ENCODE peak calls at places on chromosome 12, in eight cellular contexts. Z is NCI-H1436; N is sciatic nerve; C is nephron progenitor cell; J is T1000; A is left ventricle myocardium superior; V is activated CD4-positive, alpha-beta T cell treated with anti-CD3 and anti-CD28 coated beads for 24 hours; I is GM06990. U is an unnamed sample.

GRCh38 chr12:92543359-92543758 is 159.4 kb upstream of the PLEKHG7 start:
- DNase-seq in Z (no peak), V (no peak), A (no peak), N (no peak), J (no peak), I (no peak), C (no peak), U (peak)

GRCh38 chr12:95248604-95249355 is 31.2 kb downstream of the VEZT start:
- DNase-seq in I (no peak), V (no peak), A (no peak), Z (no peak), J (no peak), C (no peak), N (no peak), U (no peak)

GRCh38 chr12:31246470-31246850 is 79.5 kb downstream of the SINHCAF start:
- DNase-seq in N (no peak), A (no peak), I (no peak), Z (no peak), J (no peak), C (no peak), V (no peak), U (peak)

GRCh38 chr12:46872135-46872534 is 46.3 kb upstream of the SLC38A4 start:
- DNase-seq in V (no peak), N (no peak), C (no peak), Z (no peak), A (no peak), J (no peak), I (no peak), U (no peak)

GRCh38 chr12:53267309-53268008 is 640 bp upstream of the ESPL1 start:
- DNase-seq in J (no peak), C (no peak), I (no peak), Z (no peak), A (no peak), V (peak), N (no peak), U (no peak)

GRCh38 chr12:119695034-119695433 is 27.1 kb downstream of the PRKAB1 start:
- DNase-seq in V (no peak), C (no peak), I (no peak), J (no peak), A (no peak), Z (no peak), N (no peak), U (no peak)

GRCh38 chr12:121238604-121239334 is 28.8 kb downstream of the P2RX4 start:
- DNase-seq in Z (peak), J (no peak), C (no peak), V (no peak), I (no peak), N (no peak), A (no peak), U (no peak)

GRCh38 chr12:17609152-17609551 is 480.8 kb downstream of the RERGL start:
- DNase-seq in J (peak), C (no peak), N (no peak), A (no peak), V (no peak), I (no peak), Z (peak), U (no peak)

GRCh38 chr12:113227169-113227568 is 5.9 kb downstream of the TPCN1 start:
- DNase-seq in N (no peak), I (no peak), A (peak), J (no peak), C (no peak), V (no peak), Z (no peak), U (no peak)

GRCh38 chr12:111064982-111065381 is 144.6 kb upstream of the MYL2 start:
- DNase-seq in J (no peak), V (no peak), A (no peak), Z (no peak), N (no peak), C (no peak), I (no peak), U (no peak)

GRCh38 chr12:38664661-38665269 is 240.6 kb downstream of the CPNE8 start:
- DNase-seq in J (no peak), Z (no peak), V (no peak), N (no peak), I (no peak), C (no peak), A (no peak), U (no peak)

GRCh38 chr12:6285532-6286306 is 24.8 kb upstream of the PLEKHG6 start:
- DNase-seq in C (no peak), N (no peak), A (no peak), V (no peak), Z (no peak), J (no peak), I (no peak), U (peak)

U was measured in PC-9.